ENCODE peak calls at places on chromosomes 16 and 17, in four cellular contexts. E is NAMALWA; P is activated CD4-positive, CD25-positive, alpha-beta regulatory T cell; W is stromal cell of bone marrow. Z is an unnamed sample.

GRCh38 chr17:45172541-45173286 is 11.0 kb downstream of the HEXIM2 start:
- DNase-seq in E (peak; percentile 36), P (peak; percentile 32), W (peak; percentile 53), Z (peak; percentile 88)

GRCh38 chr16:73213761-73214480 is 166.0 kb upstream of the ZFHX3 start:
- DNase-seq in E (no peak), P (no peak), W (peak; percentile 7), Z (no peak)

GRCh38 chr16:59046335-59046734 is 312.2 kb upstream of the GOT2 start:
- DNase-seq in E (no peak), P (no peak), W (no peak), Z (no peak)

GRCh38 chr16:17657037-17657436 is 186.3 kb upstream of the XYLT1 start:
- DNase-seq in E (no peak), P (no peak), W (no peak), Z (no peak)

GRCh38 chr16:30183961-30184429 is 593 bp downstream of the CORO1A start:
- DNase-seq in E (peak; percentile 81), P (peak; percentile 72), W (no peak), Z (peak; percentile 21)

GRCh38 chr16:15704545-15704987 is 54.5 kb downstream of the NDE1 start:
- DNase-seq in E (peak; percentile 69), P (peak; percentile 45), W (peak; percentile 36), Z (peak; percentile 46)

GRCh38 chr16:13307861-13308260 is 406.5 kb downstream of the SHISA9 start:
- DNase-seq in E (no peak), P (no peak), W (no peak), Z (no peak)

GRCh38 chr16:24769806-24770205 is 40.4 kb downstream of the TNRC6A start:
- DNase-seq in E (no peak), P (no peak), W (peak; percentile 18), Z (no peak)

GRCh38 chr16:641326-642188 is at the start of gene MCRIP2:
- DNase-seq in E (peak; percentile 72), P (no peak), W (peak; percentile 40), Z (peak; percentile 91)

GRCh38 chr17:60223456-60223855 is 73.7 kb downstream of the CA4 start:
- DNase-seq in E (no peak), P (no peak), W (no peak), Z (no peak)

GRCh38 chr17:3794890-3795757 is 5.9 kb downstream of the ITGAE start:
- DNase-seq in E (no peak), P (no peak), W (no peak), Z (peak; percentile 67)

GRCh38 chr17:2218426-2218825 is 85.2 kb downstream of the SMG6 start:
- DNase-seq in E (peak; percentile 25), P (no peak), W (no peak), Z (no peak)

GRCh38 chr17:75815399-75815798 is 28.8 kb downstream of the UNC13D start:
- DNase-seq in E (no peak), P (no peak), W (no peak), Z (no peak)

GRCh38 chr17:1580979-1581676 is 18.5 kb upstream of the PITPNA start:
- DNase-seq in E (no peak), P (no peak), W (no peak), Z (peak; percentile 67)

GRCh38 chr16:64865037-64865696 is 256.7 kb downstream of the CDH11 start:
- DNase-seq in E (no peak), P (no peak), W (no peak), Z (no peak)